ENCODE peak calls at places on chromosomes 13 and 19, in eight cellular contexts. V, Q, S, L, Z, N, P and B are unnamed samples.

GRCh38 chr13:28794370-28794769 is 25.8 kb upstream of the MTUS2 start:
- DNase-seq in V (no peak), Q (no peak), S (no peak), L (no peak), Z (no peak), N (no peak), P (peak), B (no peak)

GRCh38 chr13:51806571-51806970 is 2.6 kb upstream of the DHRS12 start:
- DNase-seq in V (no peak), Q (no peak), S (no peak), L (peak), Z (peak), N (no peak), P (no peak), B (no peak)

GRCh38 chr19:55684946-55685681 is 10.1 kb downstream of the EPN1 start:
- DNase-seq in V (no peak), Q (no peak), S (no peak), L (no peak), Z (no peak), N (no peak), P (no peak), B (no peak)

GRCh38 chr19:8088752-8089663 is 36.4 kb downstream of the CCL25 start:
- DNase-seq in V (no peak), Q (no peak), S (no peak), L (no peak), Z (no peak), N (no peak), P (no peak), B (no peak)

GRCh38 chr19:42253245-42254082 is 1.5 kb downstream of the ERF start:
- DNase-seq in V (no peak), Q (no peak), S (peak), L (peak), Z (peak), N (peak), P (peak), B (no peak)

GRCh38 chr13:32917504-32917903 is 98.7 kb upstream of the KL start:
- DNase-seq in V (peak), Q (no peak), S (no peak), L (no peak), Z (peak), N (no peak), P (no peak), B (no peak)

GRCh38 chr13:75617230-75617629 is 18.9 kb upstream of the LMO7 start:
- DNase-seq in V (no peak), Q (no peak), S (no peak), L (no peak), Z (no peak), N (no peak), P (no peak), B (no peak)

GRCh38 chr19:795691-796581 is 1.3 kb upstream of the PTBP1 start:
- DNase-seq in V (no peak), Q (no peak), S (no peak), L (no peak), Z (no peak), N (no peak), P (no peak), B (no peak)

GRCh38 chr13:76745246-76746200 is 140.7 kb downstream of the KCTD12 start:
- DNase-seq in V (peak), Q (no peak), S (peak), L (no peak), Z (peak), N (no peak), P (no peak), B (no peak)

GRCh38 chr13:99981115-99982020 is at the start of gene ZIC2:
- DNase-seq in V (no peak), Q (peak), S (peak), L (peak), Z (no peak), N (peak), P (no peak), B (no peak)

GRCh38 chr19:6687117-6687516 is 17.2 kb upstream of the TNFSF14 start:
- DNase-seq in V (no peak), Q (no peak), S (no peak), L (no peak), Z (no peak), N (no peak), P (no peak), B (no peak)

GRCh38 chr19:38699027-38699346 is 45.3 kb downstream of the CAPN12 start:
- DNase-seq in V (no peak), Q (no peak), S (no peak), L (no peak), Z (no peak), N (no peak), P (no peak), B (no peak)

GRCh38 chr19:4369888-4370260 is 26.5 kb downstream of the MPND start:
- DNase-seq in V (no peak), Q (no peak), S (peak), L (no peak), Z (peak), N (peak), P (no peak), B (no peak)

GRCh38 chr19:15091918-15092753 is 10.1 kb downstream of the OR1I1 start:
- DNase-seq in V (no peak), Q (peak), S (peak), L (peak), Z (peak), N (peak), P (peak), B (peak)

GRCh38 chr19:33235269-33235995 is 9.8 kb upstream of the SLC7A10 start:
- DNase-seq in V (peak), Q (peak), S (peak), L (peak), Z (peak), N (peak), P (peak), B (peak)

GRCh38 chr13:101417043-101417406 is 717 bp upstream of the NALCN start:
- DNase-seq in V (no peak), Q (no peak), S (no peak), L (no peak), Z (no peak), N (no peak), P (no peak), B (no peak)

GRCh38 chr13:113124211-113125025 is 1.8 kb downstream of the F10 start:
- DNase-seq in V (no peak), Q (no peak), S (no peak), L (no peak), Z (no peak), N (no peak), P (no peak), B (no peak)

GRCh38 chr13:40194204-40194806 is 472.1 kb downstream of the FOXO1 start:
- DNase-seq in V (no peak), Q (no peak), S (no peak), L (no peak), Z (peak), N (no peak), P (no peak), B (no peak)
- TF ChIP-seq POLR2AphosphoS5 in V (no peak), Q (no peak), S (no peak), L (no peak), Z (peak), N (no peak), P (no peak), B (no peak)

DNA sequence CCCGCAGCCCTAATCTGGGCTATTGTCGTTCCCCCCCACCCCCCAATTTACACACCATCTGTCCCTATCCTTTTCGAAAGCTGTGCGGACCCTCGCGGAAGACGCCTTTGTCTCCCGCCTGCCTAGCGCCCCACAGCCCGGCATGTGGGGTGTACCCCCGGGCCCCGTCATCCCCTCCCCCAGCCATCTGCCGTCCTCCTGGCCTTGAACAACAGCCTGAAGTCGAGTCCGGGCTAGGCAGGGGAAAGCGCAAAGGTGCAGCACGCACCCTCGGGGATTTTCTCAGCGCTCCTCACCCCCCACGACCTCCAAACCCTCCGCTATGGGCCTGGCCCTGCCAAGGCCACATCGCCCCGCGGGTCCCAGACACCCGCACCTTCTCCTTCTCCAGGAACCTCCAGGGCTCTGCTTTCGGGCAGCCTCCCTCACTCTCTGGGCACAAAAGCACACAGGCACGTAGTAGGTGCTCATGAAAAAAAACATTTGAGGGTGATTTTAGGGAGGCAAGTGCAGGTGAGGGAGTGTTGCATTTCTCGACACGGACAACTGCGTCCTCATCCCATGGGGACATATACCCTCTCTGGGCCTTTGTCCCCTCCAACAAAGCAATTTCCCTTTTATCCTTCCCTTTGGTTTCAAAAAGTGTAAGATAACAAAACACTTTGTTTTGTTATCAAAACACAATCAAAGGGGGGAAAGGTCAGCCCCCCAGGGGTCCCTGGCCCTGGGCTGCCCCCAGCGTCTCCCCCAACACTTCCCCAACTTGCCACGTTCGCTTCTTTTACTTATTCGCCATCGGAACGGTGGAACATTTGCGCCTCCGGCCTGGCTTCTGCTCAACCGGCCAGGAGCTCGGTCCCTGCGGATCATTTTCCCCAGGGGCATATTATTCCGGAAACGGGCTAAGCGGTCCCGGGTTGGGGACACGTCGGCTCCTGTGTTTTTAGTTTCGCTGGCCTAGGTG is 16.4 kb downstream of the CCDC124 start:
- DNase-seq in V (no peak), Q (no peak), S (no peak), L (no peak), Z (no peak), N (peak), P (no peak), B (no peak)
- TF ChIP-seq EZH2 in V (no peak), Q (no peak), S (peak), L (no peak), Z (peak), N (peak), P (peak), B (no peak)

GRCh38 chr19:30564551-30565011 is 192.4 kb downstream of the ZNF536 start:
- DNase-seq in V (no peak), Q (no peak), S (peak), L (no peak), Z (no peak), N (no peak), P (no peak), B (no peak)

GRCh38 chr19:30570194-30570593 is 198.0 kb downstream of the ZNF536 start:
- DNase-seq in V (no peak), Q (no peak), S (no peak), L (no peak), Z (no peak), N (no peak), P (no peak), B (no peak)

GRCh38 chr19:30565680-30566079 is 193.5 kb downstream of the ZNF536 start:
- DNase-seq in V (no peak), Q (no peak), S (no peak), L (no peak), Z (no peak), N (no peak), P (no peak), B (no peak)

GRCh38 chr19:30566681-30567420 is 194.7 kb downstream of the ZNF536 start:
- DNase-seq in V (no peak), Q (no peak), S (no peak), L (no peak), Z (no peak), N (no peak), P (no peak), B (no peak)

GRCh38 chr19:30567535-30568232 is 195.5 kb downstream of the ZNF536 start:
- DNase-seq in V (no peak), Q (no peak), S (no peak), L (no peak), Z (no peak), N (no peak), P (no peak), B (peak)
- H3K4me3 ChIP-seq in V (no peak), Q (no peak), S (no peak), L (no peak), Z (no peak), N (no peak), P (no peak), B (no peak)

GRCh38 chr13:98856983-98857382 is 104.5 kb upstream of the SLC15A1 start:
- DNase-seq in V (no peak), Q (no peak), S (no peak), L (no peak), Z (peak), N (no peak), P (no peak), B (no peak)
- TF ChIP-seq POLR2AphosphoS5 in V (no peak), Q (no peak), S (no peak), L (no peak), Z (peak), N (no peak), P (no peak), B (no peak)

DNA sequence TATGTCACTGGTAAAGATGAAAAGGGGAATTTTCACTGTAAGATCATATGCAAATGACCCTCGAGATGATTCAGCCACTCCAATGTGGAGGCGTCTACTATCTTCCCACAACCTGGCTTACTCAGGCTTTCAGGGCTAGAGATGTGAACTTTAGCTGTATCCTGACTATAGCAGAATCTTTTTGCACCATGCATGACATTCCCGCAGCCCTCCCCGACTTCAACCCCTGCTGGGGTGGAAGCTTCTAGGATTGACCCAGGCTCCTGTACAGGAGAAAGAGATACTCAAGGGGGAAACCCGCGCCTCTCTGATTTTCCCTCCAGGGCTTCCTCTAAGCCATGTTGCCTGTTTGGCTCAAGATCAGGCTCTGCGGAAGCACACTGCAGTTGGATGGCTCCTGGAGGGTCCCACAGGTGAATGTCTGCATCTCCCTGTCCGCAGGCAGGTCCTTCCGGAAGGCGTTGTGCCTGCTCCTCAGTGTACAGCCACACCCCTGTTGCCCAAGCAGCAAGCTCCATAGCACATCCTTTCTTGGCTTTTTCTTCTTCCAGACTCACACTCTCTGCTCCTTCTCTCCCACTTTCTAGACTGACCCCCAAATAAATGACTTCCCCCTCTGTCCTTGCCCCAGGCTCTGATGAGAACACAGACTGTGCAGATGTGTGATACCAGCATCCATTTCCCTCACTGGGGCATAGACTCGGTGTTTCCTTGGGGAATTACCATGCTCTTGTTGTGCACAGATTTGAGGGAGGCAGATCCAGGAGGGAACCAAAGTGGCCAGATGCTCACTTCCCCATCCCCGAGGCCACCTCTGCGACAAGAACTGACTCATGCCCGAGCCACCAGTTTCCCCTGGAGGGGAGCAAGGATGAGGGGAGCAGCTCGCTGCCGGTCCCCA is 29.1 kb upstream of the POP4 start:
- DNase-seq in V (peak), Q (no peak), S (no peak), L (no peak), Z (no peak), N (peak), P (no peak), B (no peak)
- TF ChIP-seq EZH2 in V (no peak), Q (no peak), S (no peak), L (no peak), Z (no peak), N (no peak), P (no peak), B (no peak)

GRCh38 chr13:112058519-112058873 is 8.5 kb upstream of the SOX1 start:
- DNase-seq in V (no peak), Q (no peak), S (peak), L (no peak), Z (no peak), N (peak), P (no peak), B (no peak)

GRCh38 chr13:112056739-112057433 is 10.1 kb upstream of the SOX1 start:
- DNase-seq in V (no peak), Q (no peak), S (peak), L (no peak), Z (no peak), N (peak), P (no peak), B (no peak)

GRCh38 chr13:112058941-112059340 is 8.0 kb upstream of the SOX1 start:
- DNase-seq in V (no peak), Q (no peak), S (no peak), L (no peak), Z (no peak), N (no peak), P (no peak), B (no peak)

GRCh38 chr13:112057434-112057735 is 9.6 kb upstream of the SOX1 start:
- DNase-seq in V (no peak), Q (no peak), S (no peak), L (no peak), Z (no peak), N (no peak), P (no peak), B (no peak)

GRCh38 chr13:112057736-112058518 is 9.0 kb upstream of the SOX1 start:
- DNase-seq in V (no peak), Q (no peak), S (peak), L (peak), Z (peak), N (peak), P (no peak), B (no peak)
- H3K4me3 ChIP-seq in V (no peak), Q (no peak), S (peak), L (no peak), Z (no peak), N (peak), P (no peak), B (no peak)

GRCh38 chr13:46572758-46573384 is 19.9 kb downstream of the LRCH1 start:
- DNase-seq in V (no peak), Q (no peak), S (no peak), L (no peak), Z (no peak), N (no peak), P (no peak), B (no peak)

GRCh38 chr13:46578590-46578975 is 25.6 kb downstream of the LRCH1 start:
- DNase-seq in V (no peak), Q (no peak), S (no peak), L (no peak), Z (no peak), N (no peak), P (no peak), B (no peak)

GRCh38 chr13:46577656-46578589 is 25.0 kb downstream of the LRCH1 start:
- DNase-seq in V (no peak), Q (no peak), S (no peak), L (no peak), Z (no peak), N (no peak), P (no peak), B (no peak)

GRCh38 chr13:46575843-46576242 is 22.9 kb downstream of the LRCH1 start:
- DNase-seq in V (no peak), Q (no peak), S (no peak), L (no peak), Z (no peak), N (no peak), P (no peak), B (no peak)

DNA sequence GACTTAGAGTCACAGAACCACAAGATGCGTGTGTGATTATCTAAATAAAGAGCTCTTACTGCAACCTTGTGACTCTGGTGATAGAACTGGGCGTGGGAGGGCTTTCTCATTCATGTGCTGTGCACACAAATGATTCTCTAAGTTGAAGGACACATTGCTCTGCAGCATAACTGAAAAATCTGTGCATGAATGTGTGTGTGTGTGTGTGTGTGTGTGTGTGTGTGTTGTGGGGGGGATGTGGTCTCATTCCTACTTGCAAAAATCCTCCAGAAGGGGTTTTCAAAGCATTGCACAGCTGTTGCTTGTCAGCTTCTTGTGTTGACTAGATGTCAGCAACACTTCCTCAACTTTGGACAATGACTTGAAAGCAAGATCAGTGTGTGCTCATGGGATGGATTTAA is 22.4 kb downstream of the LRCH1 start:
- DNase-seq in V (peak), Q (no peak), S (no peak), L (no peak), Z (no peak), N (no peak), P (no peak), B (no peak)
- TF ChIP-seq POLR2AphosphoS5 in V (peak), Q (no peak), S (no peak), L (no peak), Z (no peak), N (no peak), P (no peak), B (no peak)

GRCh38 chr13:23159205-23159586 is 21.6 kb upstream of the SGCG start:
- DNase-seq in V (no peak), Q (no peak), S (peak), L (peak), Z (peak), N (peak), P (peak), B (no peak)

GRCh38 chr13:23159587-23160240 is 21.1 kb upstream of the SGCG start:
- DNase-seq in V (no peak), Q (no peak), S (peak), L (no peak), Z (no peak), N (no peak), P (no peak), B (no peak)

GRCh38 chr13:23161176-23161825 is 19.5 kb upstream of the SGCG start:
- DNase-seq in V (no peak), Q (no peak), S (no peak), L (no peak), Z (no peak), N (no peak), P (no peak), B (no peak)

GRCh38 chr13:23160241-23161175 is 20.3 kb upstream of the SGCG start:
- DNase-seq in V (no peak), Q (no peak), S (peak), L (no peak), Z (no peak), N (peak), P (no peak), B (no peak)
- TF ChIP-seq EZH2 in V (no peak), Q (no peak), S (peak), L (no peak), Z (peak), N (peak), P (no peak), B (no peak)